ENCODE peak calls at places on chromosomes 1 and 21, in seven cellular contexts. R is IMR-90; M is NCI-H2081 treated with DMSO at 0.1 percent for 48 hours; E is activated CD8-positive, alpha-beta memory T cell treated with anti-CD3 and anti-CD28 coated beads, Interleukin-2, amount 50 U/mL, for 48 hours; F is neural crest cell; H is RWPE1; B is NCI-H774. Y is an unnamed sample.

GRCh38 chr1:17728123-17728522 is 27.0 kb upstream of the ACTL8 start:
- DNase-seq in F (no peak), H (no peak), B (no peak), R (no peak), M (no peak), E (no peak), Y (no peak)

GRCh38 chr1:214123061-214123784 is 135.4 kb downstream of the PROX1 start:
- DNase-seq in H (peak), B (peak), M (peak), R (peak), F (peak), E (no peak), Y (peak)

GRCh38 chr1:65172936-65173335 is 24.9 kb downstream of the AK4 start:
- DNase-seq in E (no peak), M (no peak), B (no peak), F (no peak), R (no peak), H (no peak), Y (peak)

GRCh38 chr1:116919802-116920201 is 10.1 kb downstream of the PTGFRN start:
- DNase-seq in B (peak), R (no peak), M (no peak), E (no peak), H (no peak), F (no peak), Y (peak)

GRCh38 chr1:110743397-110743796 is 68.7 kb upstream of the KCNA3 start:
- DNase-seq in B (no peak), E (no peak), F (no peak), M (no peak), R (no peak), H (no peak), Y (no peak)

GRCh38 chr1:69263982-69264381 is 303.7 kb upstream of the LRRC7 start:
- DNase-seq in M (peak), B (peak), F (no peak), R (no peak), H (no peak), E (no peak), Y (peak)

GRCh38 chr1:212712451-212713303 is 13.0 kb upstream of the BATF3 start:
- DNase-seq in B (no peak), H (no peak), R (peak), M (no peak), F (no peak), E (peak), Y (peak)

GRCh38 chr1:21568809-21569385 is 59.7 kb downstream of the ALPL start:
- DNase-seq in B (no peak), M (no peak), H (no peak), F (no peak), E (no peak), R (no peak), Y (no peak)

GRCh38 chr1:40316595-40317393 is at the start of gene COL9A2:
- DNase-seq in B (peak), H (peak), M (no peak), E (peak), R (no peak), F (peak), Y (peak)

GRCh38 chr21:45334591-45335081 is 46.9 kb upstream of the POFUT2 start:
- DNase-seq in M (no peak), R (no peak), F (no peak), E (no peak), B (no peak), H (no peak), Y (no peak)

GRCh38 chr21:44890338-44890931 is 16.9 kb upstream of the PTTG1IP start:
- DNase-seq in M (no peak), E (no peak), R (no peak), B (no peak), F (no peak), H (no peak), Y (no peak)